ENCODE peak calls at places on chromosomes 1 and 21, in four cellular contexts. A is H1, V is sigmoid colon, C is body of pancreas. M is an unnamed sample. For H3K36me3, the result is how much of the 10 kb centered on the place peaks cover.

GRCh38 chr21:45072963-45073300 is 1.4 kb upstream of the ADARB1 start:
- DNase-seq in A (no peak), V (peak), C (no peak), M (no peak)

GRCh38 chr1:22096036-22096435 is 43.5 kb downstream of the CDC42 start:
- DNase-seq in A (no peak), V (no peak), C (no peak), M (no peak)

GRCh38 chr1:204513117-204513716 is 3.0 kb upstream of the MDM4 start:
- DNase-seq in A (no peak), V (no peak), C (no peak), M (no peak)

GRCh38 chr1:218156602-218157001 is 128.5 kb upstream of the RRP15 start:
- DNase-seq in A (peak), V (no peak), C (no peak), M (no peak)

GRCh38 chr1:94966033-94966432 is 39.1 kb upstream of the CNN3 start:
- DNase-seq in A (no peak), V (no peak), C (no peak), M (no peak)

GRCh38 chr1:58791106-58791505 is 7.3 kb upstream of the JUN start:
- DNase-seq in A (no peak), V (no peak), C (no peak), M (no peak)

GRCh38 chr1:108068141-108068540 is 103.2 kb upstream of the VAV3 start:
- DNase-seq in A (no peak), V (no peak), C (no peak), M (no peak)

GRCh38 chr1:159302036-159302435 is at the start of gene FCER1A:
- DNase-seq in A (no peak), V (no peak), C (no peak), M (no peak)

GRCh38 chr1:114720492-114720891 is 3.9 kb upstream of the NRAS start:
- DNase-seq in A (no peak), V (no peak), C (no peak), M (no peak)

GRCh38 chr1:207319207-207319606 is 2.3 kb upstream of the CD55 start:
- DNase-seq in A (no peak), V (no peak), C (no peak), M (no peak)

GRCh38 chr1:207318072-207318619 is 3.3 kb upstream of the CD55 start:
- DNase-seq in A (no peak), V (no peak), C (no peak), M (no peak)

GRCh38 chr1:207321790-207322530 is 482 bp downstream of the CD55 start:
- DNase-seq in A (no peak), V (no peak), C (no peak), M (no peak)

GRCh38 chr1:207323425-207323976 is 2.0 kb downstream of the CD55 start:
- DNase-seq in A (no peak), V (no peak), C (no peak), M (no peak)

GRCh38 chr1:207321045-207321789 is at the start of gene CD55:
- DNase-seq in A (peak), V (peak), C (peak), M (peak)
- TF ChIP-seq CTCF in A (peak), V (no peak), C (no peak), M (peak)

DNA sequence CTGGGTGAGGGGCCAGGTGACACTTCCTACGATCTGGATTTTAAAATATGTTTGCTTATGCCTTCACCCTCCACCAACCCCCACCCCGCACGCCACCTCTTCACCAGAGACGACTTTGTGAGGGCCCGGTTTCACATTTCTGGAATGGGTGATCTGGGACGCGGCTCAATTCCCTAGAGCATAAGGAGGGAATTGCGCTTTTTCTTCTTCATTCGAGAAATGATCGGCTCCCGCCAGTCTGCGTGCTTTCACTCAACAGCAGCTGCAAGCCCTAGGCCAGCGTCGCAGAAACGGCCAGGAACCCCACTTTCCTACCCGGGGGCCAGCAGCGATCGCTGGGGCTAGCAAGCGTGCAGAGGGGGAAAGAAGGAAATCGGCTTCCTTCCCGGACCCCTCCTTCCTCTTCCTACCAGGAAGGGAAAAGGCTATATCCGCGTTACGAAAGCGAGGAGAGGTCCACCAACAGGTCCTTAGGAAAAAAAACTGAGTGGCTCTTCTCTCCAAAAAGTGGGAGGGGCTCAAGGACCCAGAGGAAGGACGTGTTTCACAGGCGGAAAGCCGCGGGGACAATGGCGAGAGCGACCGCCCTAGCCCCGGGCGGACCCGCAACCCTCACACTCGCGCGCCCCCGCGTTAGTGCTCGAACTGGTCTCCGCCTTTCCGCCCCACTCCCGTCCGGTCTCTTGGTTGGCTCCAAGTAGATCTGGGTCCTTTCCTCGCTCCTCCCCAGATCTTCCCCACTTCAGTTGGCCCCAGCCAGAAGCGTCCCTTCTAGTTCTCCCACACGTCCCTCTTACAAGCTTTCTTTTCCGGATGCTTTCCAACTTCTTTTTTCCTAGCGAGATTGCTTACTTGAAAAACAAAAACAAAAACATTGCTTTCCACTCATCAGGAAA is 1.1 kb upstream of the ADAMTS1 start:
- DNase-seq in A (peak), V (peak), C (peak), M (peak)
- TF ChIP-seq POLR2A in A (no peak), V (no peak), C (peak), M (peak)

DNA sequence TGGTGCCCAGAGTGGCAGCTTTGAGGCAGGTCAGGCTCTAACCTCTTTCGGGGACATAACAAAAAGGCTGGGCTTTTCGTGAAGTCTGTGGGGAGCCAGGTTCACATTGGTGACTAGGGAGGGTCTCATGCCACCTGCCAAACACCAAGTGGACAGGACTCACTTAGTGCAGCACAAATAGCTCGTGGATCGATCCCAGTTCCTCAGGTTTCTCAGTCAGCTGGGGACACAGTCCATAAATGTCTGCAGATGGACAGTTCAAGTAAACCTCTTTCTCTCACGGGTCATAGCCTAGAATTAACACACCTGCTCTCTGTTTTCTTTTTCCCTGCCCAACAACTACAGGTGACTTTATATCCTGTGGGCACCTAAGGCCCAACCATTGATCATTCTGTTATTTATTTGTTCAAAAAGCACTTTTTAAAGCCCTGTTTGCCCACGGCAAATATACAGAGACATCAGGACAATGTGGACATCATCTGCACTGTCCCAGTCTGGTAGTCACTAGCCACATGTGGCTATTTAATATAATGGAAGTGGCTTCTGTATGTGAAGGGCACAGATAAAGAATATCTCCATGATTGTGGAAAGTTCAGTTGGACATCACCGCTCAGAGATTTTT is 53.5 kb downstream of the CAPN2 start:
- DNase-seq in A (no peak), V (no peak), C (no peak), M (no peak)
- H3K36me3 ChIP-seq in A (under half), V (half or more), C (under half), M (under half)

DNA sequence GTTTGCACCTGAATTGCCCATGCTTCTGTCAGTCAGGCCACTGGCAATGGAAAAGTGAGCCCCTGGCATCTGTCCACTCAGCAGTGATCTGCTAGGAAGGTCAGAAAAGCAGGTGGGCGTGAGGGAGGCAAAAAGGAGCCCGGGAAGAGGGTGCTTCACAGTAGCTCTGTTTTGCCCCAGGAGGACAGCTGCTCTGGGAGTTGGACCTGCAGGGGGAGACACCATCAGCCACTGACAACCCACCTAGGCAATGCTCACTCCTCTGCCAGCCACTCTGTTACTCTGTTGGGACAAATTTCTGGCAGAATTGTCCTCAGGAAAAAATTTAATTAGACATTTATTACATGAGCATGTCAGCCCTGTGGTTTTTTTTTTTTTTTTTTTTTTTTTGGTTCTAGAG is 146.4 kb downstream of the LRIG2 start:
- DNase-seq in A (no peak), V (no peak), C (no peak), M (no peak)
- TF ChIP-seq CTCF in A (peak), V (no peak), C (no peak), M (no peak)

GRCh38 chr1:41020109-41020576 is 1.4 kb downstream of the SLFNL1 start:
- DNase-seq in A (no peak), V (no peak), C (no peak), M (no peak)
- TF ChIP-seq POLR2A in A (no peak), V (no peak), C (no peak), M (no peak)

GRCh38 chr21:36359185-36359584 is 26.0 kb upstream of the CHAF1B start:
- DNase-seq in A (no peak), V (no peak), C (no peak), M (no peak)

GRCh38 chr21:36350282-36350910 is 30.4 kb downstream of the MORC3 start:
- DNase-seq in A (no peak), V (no peak), C (no peak), M (no peak)

GRCh38 chr21:36355071-36355680 is 30.0 kb upstream of the CHAF1B start:
- DNase-seq in A (no peak), V (no peak), C (no peak), M (no peak)

DNA sequence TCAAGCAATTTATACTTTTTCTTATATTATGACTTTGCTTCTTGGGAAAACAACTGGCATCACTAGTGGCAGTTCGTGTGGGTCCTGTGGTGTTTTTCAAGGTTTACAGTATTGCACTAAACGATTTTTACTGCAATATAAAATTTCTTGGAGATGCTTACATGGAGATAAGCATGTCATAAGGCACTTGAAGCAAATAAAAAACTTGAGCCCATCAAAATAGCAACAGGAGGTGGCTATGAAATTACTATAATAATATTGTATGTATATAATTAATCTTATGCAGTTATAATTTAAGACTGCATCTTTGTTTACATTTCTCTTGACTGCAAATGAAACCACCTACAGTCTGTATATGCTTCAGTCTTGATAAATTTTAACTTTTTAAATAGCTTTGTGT is 29.3 kb upstream of the CHAF1B start:
- DNase-seq in A (no peak), V (no peak), C (no peak), M (no peak)
- H3K36me3 ChIP-seq in A (half or more), V (under half), C (under half), M (half or more)

GRCh38 chr21:25887166-25887565 is 152.4 kb downstream of the GABPA start:
- DNase-seq in A (no peak), V (no peak), C (no peak), M (no peak)
- TF ChIP-seq CTCF in A (peak), V (no peak), C (no peak), M (peak)

GRCh38 chr1:39925727-39926342 is 24.1 kb upstream of the MYCL start:
- DNase-seq in A (no peak), V (no peak), C (no peak), M (no peak)

GRCh38 chr1:39917825-39918224 is 16.1 kb upstream of the MYCL start:
- DNase-seq in A (no peak), V (no peak), C (no peak), M (no peak)

GRCh38 chr1:39926343-39926769 is 24.6 kb upstream of the MYCL start:
- DNase-seq in A (no peak), V (no peak), C (no peak), M (peak)

GRCh38 chr1:39919545-39919944 is 17.8 kb upstream of the MYCL start:
- DNase-seq in A (peak), V (no peak), C (peak), M (no peak)

DNA sequence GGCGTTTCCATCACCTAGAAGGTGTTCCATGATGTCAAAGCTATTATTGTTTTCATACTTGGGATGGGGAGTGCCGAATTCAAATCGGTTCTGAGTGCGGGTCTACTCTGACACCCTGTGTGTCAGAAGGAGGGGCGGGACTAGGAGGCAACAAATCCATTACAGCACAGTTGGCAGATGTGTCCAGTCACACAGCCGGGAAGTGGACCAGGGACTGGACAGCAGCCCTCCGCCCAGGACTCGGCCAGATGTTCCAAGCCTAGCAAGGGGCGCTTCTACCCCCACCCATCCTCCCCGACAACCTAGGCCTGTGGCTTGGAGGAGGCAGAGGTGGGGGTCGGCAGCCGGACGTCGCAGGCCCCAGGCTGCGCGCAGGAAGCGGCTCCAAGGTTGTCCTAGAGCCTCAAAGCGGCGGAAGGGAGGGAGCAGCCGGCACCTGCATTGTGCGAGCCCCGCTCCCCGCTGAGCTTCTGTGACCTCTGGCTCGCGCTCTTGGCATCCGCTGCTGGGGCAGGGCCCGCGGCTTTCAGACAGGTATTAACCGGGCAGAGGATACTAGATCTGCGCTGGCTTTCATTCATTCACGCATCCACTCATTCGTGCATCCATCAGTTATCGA is 20.5 kb upstream of the MYCL start:
- DNase-seq in A (peak), V (no peak), C (no peak), M (no peak)
- TF ChIP-seq POLR2A in A (no peak), V (no peak), C (no peak), M (no peak)

GRCh38 chr1:15412488-15412800 is 2.8 kb downstream of the EFHD2 start:
- DNase-seq in A (no peak), V (no peak), C (no peak), M (no peak)
- H3K36me3 ChIP-seq in A (under half), V (under half), C (under half), M (under half)

M was measured in heart left ventricle.